ENCODE peak calls at places on chromosomes 2 and 18, in eight cellular contexts. U, I, N, Z, T, F, G and R are unnamed samples.

GRCh38 chr2:46825958-46826897 is 89.4 kb downstream of the MCFD2 start:
- DNase-seq in U (peak), I (no peak), N (no peak), Z (no peak), T (peak), F (no peak), G (no peak), R (no peak)

GRCh38 chr2:98441706-98442450 is 2.8 kb upstream of the INPP4A start:
- DNase-seq in U (no peak), I (no peak), N (no peak), Z (no peak), T (no peak), F (no peak), G (no peak), R (no peak)

GRCh38 chr2:18752667-18753422 is 163.5 kb upstream of the NT5C1B start:
- DNase-seq in U (peak), I (no peak), N (no peak), Z (no peak), T (no peak), F (no peak), G (no peak), R (no peak)

GRCh38 chr2:241798081-241798630 is 10.8 kb upstream of the NEU4 start:
- DNase-seq in U (no peak), I (no peak), N (peak), Z (no peak), T (no peak), F (peak), G (no peak), R (no peak)

GRCh38 chr18:11368020-11368419 is 218.7 kb upstream of the PIEZO2 start:
- DNase-seq in U (no peak), I (no peak), N (no peak), Z (no peak), T (peak), F (no peak), G (no peak), R (no peak)

GRCh38 chr2:85802337-85803103 is 48.7 kb downstream of the ATOH8 start:
- DNase-seq in U (no peak), I (no peak), N (no peak), Z (no peak), T (no peak), F (peak), G (peak), R (no peak)

GRCh38 chr2:33213648-33214047 is 262.8 kb upstream of the RASGRP3 start:
- DNase-seq in U (peak), I (no peak), N (no peak), Z (no peak), T (no peak), F (no peak), G (no peak), R (no peak)

GRCh38 chr2:27408601-27409320 is 630 bp downstream of the PPM1G start:
- DNase-seq in U (peak), I (peak), N (no peak), Z (no peak), T (no peak), F (no peak), G (no peak), R (no peak)

GRCh38 chr2:74149249-74149530 is 1.5 kb upstream of the BOLA3 start:
- DNase-seq in U (no peak), I (no peak), N (no peak), Z (no peak), T (no peak), F (no peak), G (no peak), R (no peak)

GRCh38 chr2:74149570-74150319 is 2.0 kb upstream of the BOLA3 start:
- DNase-seq in U (no peak), I (no peak), N (no peak), Z (no peak), T (no peak), F (no peak), G (no peak), R (no peak)

GRCh38 chr2:74155830-74156229 is 8.1 kb upstream of the BOLA3 start:
- DNase-seq in U (no peak), I (no peak), N (no peak), Z (no peak), T (no peak), F (no peak), G (no peak), R (no peak)

GRCh38 chr2:74148457-74149248 is 941 bp upstream of the BOLA3 start:
- DNase-seq in U (no peak), I (no peak), N (no peak), Z (no peak), T (no peak), F (no peak), G (no peak), R (no peak)

GRCh38 chr2:74152954-74153353 is 5.2 kb upstream of the BOLA3 start:
- DNase-seq in U (no peak), I (no peak), N (no peak), Z (no peak), T (no peak), F (no peak), G (no peak), R (no peak)
- TF ChIP-seq CTCF in U (no peak), I (no peak), N (no peak), Z (no peak), T (no peak), F (no peak), G (no peak), R (no peak)

GRCh38 chr2:38622210-38622609 is 19.5 kb upstream of the HNRNPLL start:
- DNase-seq in U (no peak), I (no peak), N (no peak), Z (no peak), T (no peak), F (no peak), G (no peak), R (no peak)
- TF ChIP-seq CTCF in U (no peak), I (no peak), N (no peak), Z (no peak), T (no peak), F (no peak), G (no peak), R (no peak)

GRCh38 chr18:33184178-33184577 is 256.3 kb downstream of the CCDC178 start:
- DNase-seq in U (no peak), I (no peak), N (no peak), Z (no peak), T (no peak), F (no peak), G (no peak), R (no peak)

GRCh38 chr18:33183136-33183535 is 257.4 kb downstream of the CCDC178 start:
- DNase-seq in U (no peak), I (no peak), N (no peak), Z (no peak), T (no peak), F (no peak), G (no peak), R (no peak)

GRCh38 chr18:33181016-33181415 is 259.5 kb downstream of the CCDC178 start:
- DNase-seq in U (no peak), I (no peak), N (no peak), Z (no peak), T (no peak), F (no peak), G (no peak), R (no peak)

GRCh38 chr18:33184918-33185317 is 255.6 kb downstream of the CCDC178 start:
- DNase-seq in U (no peak), I (no peak), N (no peak), Z (no peak), T (no peak), F (no peak), G (no peak), R (no peak)
- TF ChIP-seq CTCF in U (no peak), I (no peak), N (no peak), Z (no peak), T (no peak), F (no peak), G (peak), R (no peak)

DNA sequence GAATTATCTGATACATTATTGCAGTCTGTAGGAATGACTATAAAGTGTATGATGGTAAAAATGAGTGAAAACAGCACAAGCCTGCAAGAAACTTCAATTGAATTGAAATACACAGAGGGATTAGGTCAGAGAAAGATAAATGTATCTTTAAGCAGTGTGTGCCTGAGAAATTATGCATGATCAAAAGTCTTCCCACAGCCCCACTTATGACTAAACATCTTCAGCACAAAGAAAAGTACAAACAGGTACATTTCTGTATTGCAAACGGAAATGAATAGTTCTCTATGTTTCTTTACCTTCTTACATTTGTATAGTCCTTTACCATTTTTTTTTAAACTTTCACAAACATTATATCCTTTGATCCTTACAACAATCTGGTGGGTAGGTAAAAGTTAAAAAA is 423.9 kb upstream of the ACVR2A start:
- DNase-seq in U (no peak), I (no peak), N (no peak), Z (no peak), T (no peak), F (no peak), G (no peak), R (no peak)
- TF ChIP-seq CTCF in U (no peak), I (no peak), N (no peak), Z (no peak), T (no peak), F (no peak), G (no peak), R (no peak)

GRCh38 chr2:127313359-127313758 is 19.4 kb upstream of the ERCC3 start:
- DNase-seq in U (no peak), I (no peak), N (no peak), Z (no peak), T (no peak), F (no peak), G (no peak), R (no peak)
- TF ChIP-seq CTCF in U (no peak), I (no peak), N (no peak), Z (no peak), T (no peak), F (no peak), G (no peak), R (no peak)

DNA sequence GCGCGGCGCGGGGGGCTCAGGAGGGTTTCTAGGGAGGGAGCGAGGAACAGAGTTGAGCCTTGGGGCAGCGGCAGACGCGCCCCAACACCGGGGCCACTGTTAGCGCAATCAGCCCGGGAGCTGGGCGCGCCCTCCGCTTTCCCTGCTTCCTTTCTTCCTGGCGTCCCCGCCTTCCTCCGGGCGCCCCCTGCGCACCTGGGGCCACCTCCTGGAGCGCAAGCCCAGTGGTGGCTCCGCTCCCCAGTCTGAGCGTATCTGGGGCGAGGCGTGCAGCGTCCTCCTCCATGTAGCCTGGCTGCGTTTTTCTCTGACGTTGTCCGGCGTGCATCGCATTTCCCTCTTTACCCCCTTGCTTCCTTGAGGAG is 5.2 kb downstream of the PROC start:
- DNase-seq in U (no peak), I (no peak), N (no peak), Z (no peak), T (no peak), F (no peak), G (no peak), R (no peak)
- TF ChIP-seq CTCF in U (no peak), I (no peak), N (no peak), Z (no peak), T (no peak), F (no peak), G (no peak), R (no peak)

GRCh38 chr2:16727256-16727655 is 61.6 kb upstream of the CYRIA start:
- DNase-seq in U (peak), I (no peak), N (no peak), Z (no peak), T (no peak), F (no peak), G (no peak), R (no peak)
- TF ChIP-seq CTCF in U (no peak), I (no peak), N (peak), Z (no peak), T (peak), F (no peak), G (no peak), R (no peak)

GRCh38 chr2:156695595-156695994 is 259.4 kb downstream of the GPD2 start:
- DNase-seq in U (no peak), I (no peak), N (no peak), Z (no peak), T (no peak), F (no peak), G (no peak), R (no peak)
- TF ChIP-seq CTCF in U (no peak), I (no peak), N (no peak), Z (no peak), T (no peak), F (no peak), G (no peak), R (no peak)

GRCh38 chr2:199484927-199485326 is 27.2 kb upstream of the SATB2 start:
- DNase-seq in U (peak), I (peak), N (no peak), Z (no peak), T (peak), F (no peak), G (no peak), R (no peak)
- TF ChIP-seq CTCF in U (peak), I (no peak), N (no peak), Z (no peak), T (peak), F (no peak), G (peak), R (no peak)